ENCODE peak calls at places on chromosomes 16 and 17, in five cellular contexts. P is IMR-90; V is activated gamma-delta T cell treated with anti-CD3 and anti-CD28 coated beads, Interleukin-2, amount 50 U/mL, for 16 hours; C is iPS DF 6.9; K is stimulated activated CD4-positive, alpha-beta T cell treated with anti-CD3 and anti-CD28 coated beads, Interleukin-1b, Interleukin-23, amount 100 ng/mL, for 1 hour. G is an unnamed sample.

GRCh38 chr17:78258323-78259229 is 27.1 kb downstream of the TMEM235 start:
- DNase-seq in C (no peak), K (peak), P (peak), V (peak), G (peak)

GRCh38 chr16:11155284-11155806 is 100.7 kb downstream of the SOCS1 start:
- DNase-seq in P (peak), V (no peak), K (no peak), C (no peak), G (no peak)

GRCh38 chr17:75352079-75352569 is 53.4 kb downstream of the GRB2 start:
- DNase-seq in V (no peak), P (no peak), K (no peak), C (no peak), G (no peak)

GRCh38 chr16:15037003-15037402 is 18.9 kb downstream of the NTAN1 start:
- DNase-seq in C (no peak), K (no peak), P (no peak), V (no peak), G (no peak)

GRCh38 chr16:391885-392335 is 5.1 kb upstream of the NME4 start:
- DNase-seq in K (peak), V (peak), P (peak), C (no peak), G (peak)

GRCh38 chr17:79023886-79024771 is at the start of gene C1QTNF1:
- DNase-seq in K (no peak), C (no peak), P (peak), V (peak), G (peak)

GRCh38 chr17:61203765-61204164 is 195.9 kb upstream of the TBX2 start:
- DNase-seq in K (no peak), P (no peak), V (no peak), C (no peak), G (no peak)

GRCh38 chr17:33028061-33028460 is 36.4 kb downstream of the SPACA3 start:
- DNase-seq in C (no peak), P (no peak), V (no peak), K (no peak), G (no peak)

GRCh38 chr17:58228679-58229078 is 9.6 kb upstream of the MKS1 start:
- DNase-seq in V (no peak), C (no peak), P (no peak), K (no peak), G (no peak)

GRCh38 chr17:48678141-48678971 is 44.0 kb downstream of the PRAC1 start:
- DNase-seq in V (peak), C (peak), P (peak), K (peak), G (peak)

GRCh38 chr16:85722497-85722896 is 28.4 kb downstream of the C16orf74 start:
- DNase-seq in C (no peak), K (no peak), P (no peak), V (no peak), G (no peak)

GRCh38 chr16:28923652-28924398 is 1.2 kb downstream of the RABEP2 start:
- DNase-seq in V (no peak), K (no peak), P (no peak), C (no peak), G (no peak)

GRCh38 chr17:43171761-43172487 is 910 bp downstream of the NBR1 start:
- DNase-seq in C (no peak), V (no peak), K (no peak), P (peak), G (no peak)

GRCh38 chr17:53012364-53012763 is 810.4 kb upstream of the KIF2B start:
- DNase-seq in V (no peak), K (no peak), P (no peak), C (no peak), G (no peak)

GRCh38 chr17:72916991-72917390 is 175.5 kb downstream of the SLC39A11 start:
- DNase-seq in P (peak), C (no peak), V (no peak), K (no peak), G (no peak)

GRCh38 chr16:81137012-81137335 is 40.8 kb upstream of the GCSH start:
- DNase-seq in C (no peak), V (no peak), K (no peak), P (peak), G (no peak)

GRCh38 chr17:83189673-83190385 is 110.4 kb downstream of the METRNL start:
- DNase-seq in V (no peak), K (no peak), P (peak), C (no peak), G (peak)

GRCh38 chr16:50910698-50911025 is 168.8 kb downstream of the CYLD start:
- DNase-seq in V (no peak), C (no peak), K (no peak), P (no peak), G (no peak)

GRCh38 chr17:68849673-68850260 is 105.4 kb downstream of the ABCA8 start:
- DNase-seq in C (no peak), P (no peak), K (no peak), V (no peak), G (no peak)

GRCh38 chr16:14003119-14003570 is 68.0 kb upstream of the MRTFB start:
- DNase-seq in V (no peak), P (peak), K (no peak), C (peak), G (peak)

GRCh38 chr16:24957887-24958286 is 57.3 kb downstream of the ARHGAP17 start:
- DNase-seq in C (no peak), K (no peak), V (no peak), P (no peak), G (no peak)

GRCh38 chr17:81140695-81141094 is 24.6 kb upstream of the PVALEF start:
- DNase-seq in V (no peak), P (no peak), C (no peak), K (no peak), G (no peak)

GRCh38 chr16:46737621-46738214 is 10.4 kb downstream of the MYLK3 start:
- DNase-seq in V (no peak), C (no peak), P (no peak), K (no peak), G (no peak)